ENCODE peak calls at places on chromosomes 7 and 10, in four cellular contexts. O, Y, U and J are unnamed samples.

GRCh38 chr10:33803248-33803647 is 468.8 kb upstream of the NRP1 start:
- DNase-seq in O (no peak), Y (no peak), U (no peak), J (no peak)

GRCh38 chr10:59678884-59679301 is 30.8 kb downstream of the SLC16A9 start:
- DNase-seq in O (peak), Y (no peak), U (no peak), J (peak)

GRCh38 chr7:13829914-13830603 is 159.4 kb downstream of the ETV1 start:
- DNase-seq in O (no peak), Y (no peak), U (no peak), J (peak)

GRCh38 chr7:51471199-51472016 is 154.8 kb upstream of the COBL start:
- DNase-seq in O (no peak), Y (peak), U (peak), J (no peak)

GRCh38 chr10:17744395-17744841 is 7.6 kb upstream of the TMEM236 start:
- DNase-seq in O (no peak), Y (no peak), U (no peak), J (no peak)

GRCh38 chr10:50497758-50498157 is 126.0 kb downstream of the SGMS1 start:
- DNase-seq in O (peak), Y (no peak), U (no peak), J (peak)

GRCh38 chr7:128948312-128948973 is 10.7 kb downstream of the IRF5 start:
- DNase-seq in O (no peak), Y (no peak), U (no peak), J (no peak)

GRCh38 chr10:30781571-30782542 is 152.3 kb upstream of the LYZL2 start:
- DNase-seq in O (no peak), Y (no peak), U (no peak), J (no peak)

GRCh38 chr10:131819241-131820072 is 81.4 kb upstream of the PPP2R2D start:
- DNase-seq in O (no peak), Y (no peak), U (peak), J (no peak)

GRCh38 chr7:732094-732541 is 5.0 kb upstream of the PRKAR1B start:
- DNase-seq in O (no peak), Y (peak), U (no peak), J (no peak)

GRCh38 chr10:78389419-78389818 is 355.8 kb downstream of the RPS24 start:
- DNase-seq in O (no peak), Y (no peak), U (no peak), J (no peak)

GRCh38 chr10:69504576-69505250 is 53.4 kb downstream of the TSPAN15 start:
- DNase-seq in O (no peak), Y (no peak), U (no peak), J (no peak)